ENCODE peak calls at places on chromosomes 5 and 9, in ten cellular contexts. L is endodermal cell, X is choroid plexus epithelial cell, V is RWPE1, W is GM23338, R is fibroblast of pulmonary artery, O is astrocyte, T is endothelial cell, E is spleen, D is GM12865. Y is an unnamed sample.

GRCh38 chr9:684055-684949 is 157.2 kb upstream of the DMRT1 start:
- DNase-seq in V (peak; percentile 55), D (no peak), W (peak; percentile 68), T (no peak), L (no peak), E (no peak), X (peak; percentile 54), R (peak; percentile 54), O (peak; percentile 88), Y (peak; percentile 70)

GRCh38 chr5:179679014-179679674 is 1.7 kb downstream of the CBY3 start:
- DNase-seq in T (peak; percentile 69), E (peak; percentile 93), X (peak; percentile 83), O (peak; percentile 48), W (peak; percentile 95), V (peak; percentile 45), D (peak; percentile 96), L (peak; percentile 91), R (peak; percentile 66), Y (peak; percentile 65)

GRCh38 chr5:102865510-102866314 is 110.6 kb downstream of the PAM start:
- DNase-seq in L (peak; percentile 90), V (peak; percentile 78), E (peak; percentile 89), X (peak; percentile 81), O (peak; percentile 86), W (peak; percentile 91), D (peak; percentile 60), R (peak; percentile 91), T (peak; percentile 54), Y (peak; percentile 68)

GRCh38 chr9:82606761-82607382 is 456.1 kb downstream of the RASEF start:
- DNase-seq in T (peak; percentile 62), W (peak; percentile 88), D (peak; percentile 54), V (peak; percentile 72), E (no peak), O (peak; percentile 50), X (peak; percentile 89), L (peak; percentile 84), R (peak; percentile 80), Y (peak; percentile 73)

GRCh38 chr5:107468286-107468685 is 202.5 kb downstream of the EFNA5 start:
- DNase-seq in V (no peak), L (no peak), R (no peak), E (no peak), W (no peak), O (peak; percentile 20), T (no peak), D (no peak), X (no peak), Y (peak; percentile 30)

GRCh38 chr5:128227984-128228383 is 144.4 kb downstream of the SLC12A2 start:
- DNase-seq in T (no peak), V (peak; percentile 74), O (peak; percentile 98), E (no peak), W (no peak), R (peak; percentile 89), D (no peak), L (no peak), X (peak; percentile 92), Y (peak; percentile 94)

GRCh38 chr9:95770653-95771131 is 104.8 kb upstream of the ERCC6L2 start:
- DNase-seq in D (no peak), V (no peak), W (peak; percentile 85), R (no peak), L (peak; percentile 86), E (no peak), O (no peak), X (no peak), T (no peak), Y (no peak)

GRCh38 chr9:613771-614347 is 227.6 kb upstream of the DMRT1 start:
- DNase-seq in E (peak; percentile 81), W (peak; percentile 83), R (peak; percentile 92), O (peak; percentile 83), T (peak; percentile 55), L (peak; percentile 90), V (peak; percentile 46), X (peak; percentile 94), D (peak; percentile 78), Y (peak; percentile 75)

GRCh38 chr5:53429706-53430105 is 50.7 kb upstream of the FST start:
- DNase-seq in L (no peak), W (no peak), R (no peak), O (peak; percentile 65), E (no peak), D (no peak), T (no peak), V (no peak), X (no peak), Y (no peak)

GRCh38 chr5:7629559-7629958 is 221.4 kb downstream of the CFAP90 start:
- DNase-seq in O (no peak), E (no peak), V (no peak), R (no peak), D (no peak), X (no peak), L (no peak), W (no peak), T (no peak), Y (no peak)

GRCh38 chr5:6729400-6730310 is 16.4 kb downstream of the TENT4A start:
- DNase-seq in V (no peak), T (no peak), E (peak; percentile 86), R (no peak), W (no peak), X (no peak), D (no peak), O (no peak), L (no peak), Y (no peak)

GRCh38 chr5:17910318-17910717 is 276.1 kb downstream of the TAF11L14 start:
- DNase-seq in W (peak; percentile 8), O (peak; percentile 3), X (peak; percentile 72), D (no peak), T (no peak), E (no peak), L (no peak), R (peak; percentile 3), V (peak; percentile 38), Y (peak; percentile 80)

GRCh38 chr5:31916327-31916726 is 257.8 kb downstream of the GOLPH3 start:
- DNase-seq in E (no peak), X (no peak), D (no peak), V (no peak), T (no peak), W (no peak), R (no peak), L (no peak), O (no peak), Y (peak; percentile 79)

DNA sequence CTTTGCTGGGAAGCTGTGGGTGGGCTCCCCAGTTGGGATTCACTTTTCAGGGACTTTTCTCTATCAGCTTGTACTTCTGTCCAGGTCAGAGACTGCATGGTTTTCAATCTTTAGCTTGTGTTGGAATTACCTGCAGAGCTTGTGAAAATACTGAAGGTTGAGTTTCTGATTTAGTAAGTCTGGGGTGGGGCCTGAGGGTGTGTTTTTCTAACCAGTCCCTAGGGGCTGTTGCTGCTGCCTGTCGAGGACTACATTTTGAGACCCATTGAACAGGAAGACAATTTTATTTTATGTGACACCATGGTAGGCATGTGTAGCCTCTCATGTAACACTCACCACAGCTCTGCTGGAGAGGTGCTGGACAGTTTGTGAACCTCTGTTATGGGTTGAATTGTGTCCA is 14.7 kb upstream of the MLANA start:
- DNase-seq in E (no peak), L (no peak), O (no peak), T (no peak), R (no peak), W (no peak), D (peak; percentile 66), V (no peak), X (no peak), Y (no peak)
- TF ChIP-seq CTCF in E (no peak), L (no peak), O (no peak), T (no peak), R (no peak), W (no peak), D (no peak), V (no peak), X (no peak), Y (no peak)

GRCh38 chr9:132670816-132671371 is 630 bp downstream of the GTF3C4 start:
- DNase-seq in L (peak; percentile 74), V (peak; percentile 64), D (peak; percentile 63), W (peak; percentile 80), E (peak; percentile 78), O (no peak), T (peak; percentile 51), X (peak; percentile 26), R (peak; percentile 38), Y (peak; percentile 25)

GRCh38 chr9:132669329-132669635 is 501 bp downstream of the DDX31 start:
- DNase-seq in X (no peak), L (no peak), R (no peak), E (no peak), D (no peak), T (no peak), V (no peak), O (no peak), W (no peak), Y (no peak)

GRCh38 chr9:132671620-132672412 is 1.6 kb downstream of the GTF3C4 start:
- DNase-seq in T (no peak), V (peak; percentile 73), D (no peak), W (no peak), O (no peak), L (no peak), X (no peak), R (no peak), E (no peak), Y (peak; percentile 10)

GRCh38 chr9:132670359-132670815 is at the start of gene GTF3C4:
- DNase-seq in V (peak; percentile 94), R (peak; percentile 77), L (no peak), E (peak; percentile 97), D (peak; percentile 87), W (peak; percentile 89), O (no peak), T (peak; percentile 86), X (peak; percentile 79), Y (no peak)

GRCh38 chr9:132669636-132670358 is at the start of gene DDX31:
- DNase-seq in D (peak; percentile 91), O (peak; percentile 71), W (peak; percentile 89), E (peak; percentile 97), X (peak; percentile 82), L (peak; percentile 93), R (peak; percentile 80), V (peak; percentile 89), T (peak; percentile 77), Y (peak; percentile 77)
- TF ChIP-seq CTCF in D (no peak), O (no peak), W (no peak), E (no peak), X (no peak), L (peak; percentile 38), R (no peak), V (no peak), T (no peak), Y (no peak)

DNA sequence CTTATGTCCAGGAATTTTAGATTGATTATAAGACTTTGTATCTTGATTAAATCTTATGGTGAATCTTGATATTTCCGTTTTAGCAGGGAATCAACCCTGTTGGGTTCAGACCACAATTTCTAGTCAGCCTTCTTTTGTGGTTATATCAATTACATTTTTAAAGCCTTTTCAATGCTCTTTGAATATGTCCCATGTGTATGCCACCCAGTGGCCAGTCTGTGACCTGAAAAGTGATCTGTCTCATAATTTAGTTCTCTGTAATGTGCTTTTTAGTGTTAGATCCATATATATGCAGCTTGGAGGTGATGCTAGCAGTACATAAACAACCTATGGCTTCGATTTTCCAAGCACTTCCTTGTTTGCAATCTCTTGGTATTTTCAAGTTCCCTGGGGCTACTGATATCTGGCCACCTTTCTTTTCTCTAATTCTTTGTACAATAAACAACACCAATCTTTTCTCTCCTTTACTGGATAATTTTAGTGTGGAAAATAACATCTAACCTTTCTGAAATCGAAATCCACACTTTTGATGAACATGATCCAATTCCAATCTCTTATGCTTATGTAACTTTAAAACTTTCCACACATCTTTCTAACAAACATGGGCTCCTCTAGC is 28.8 kb downstream of the PDE8B start:
- DNase-seq in R (peak; percentile 41), X (peak; percentile 55), E (no peak), W (peak; percentile 19), D (peak; percentile 40), T (no peak), V (peak; percentile 13), L (no peak), O (no peak), Y (peak; percentile 31)
- TF ChIP-seq CTCF in R (peak; percentile 50), X (peak; percentile 61), E (no peak), W (peak; percentile 45), D (peak; percentile 38), T (peak; percentile 34), V (peak; percentile 40), L (peak; percentile 71), O (peak; percentile 45), Y (no peak)

GRCh38 chr5:39025456-39025855 is 48.7 kb downstream of the RICTOR start:
- DNase-seq in T (no peak), L (no peak), V (no peak), E (no peak), R (no peak), W (no peak), D (peak; percentile 20), X (no peak), O (no peak), Y (no peak)
- TF ChIP-seq CTCF in T (no peak), L (no peak), V (no peak), E (no peak), R (no peak), W (no peak), D (no peak), X (no peak), O (no peak), Y (no peak)

Y was measured in MCF 10A.